ENCODE peak calls at places on chromosomes 4 and X, in ten cellular contexts. W, E, Q, X, Y, P, J, K, I and A are unnamed samples.

GRCh38 chrX:107857815-107858214 is 32.1 kb downstream of the MID2 start:
- DNase-seq in X (no peak), E (no peak), Q (no peak), P (no peak), W (no peak), I (no peak), Y (no peak), K (no peak), J (no peak), A (peak)

GRCh38 chrX:137684591-137684990 is 118.7 kb downstream of the ZIC3 start:
- DNase-seq in X (no peak), W (no peak), K (no peak), Q (no peak), E (no peak), J (no peak), Y (peak), P (no peak), I (no peak), A (no peak)

GRCh38 chrX:137926090-137926489 is 360.2 kb downstream of the ZIC3 start:
- DNase-seq in W (no peak), P (no peak), I (no peak), K (no peak), J (no peak), Y (peak), E (no peak), X (no peak), Q (no peak), A (peak)

GRCh38 chr4:119113033-119113655 is 22.5 kb upstream of the MYOZ2 start:
- DNase-seq in K (no peak), W (no peak), Y (peak), I (no peak), X (no peak), J (no peak), P (no peak), E (no peak), Q (no peak), A (peak)

GRCh38 chr4:43471950-43472349 is 579.4 kb downstream of the GRXCR1 start:
- DNase-seq in W (no peak), X (no peak), Q (no peak), J (no peak), P (no peak), I (no peak), E (no peak), Y (peak), K (no peak), A (no peak)

GRCh38 chrX:2388669-2389068 is 112.1 kb downstream of the DHRSX start:
- DNase-seq in Q (no peak), P (no peak), E (no peak), J (no peak), X (no peak), K (no peak), W (no peak), Y (no peak), I (no peak), A (no peak)

GRCh38 chr4:47238697-47239096 is 207.3 kb downstream of the GABRB1 start:
- DNase-seq in Q (no peak), P (no peak), J (no peak), K (no peak), I (no peak), X (no peak), Y (no peak), W (no peak), E (no peak), A (no peak)

GRCh38 chr4:167550021-167550420 is 315.7 kb upstream of the SPOCK3 start:
- DNase-seq in E (no peak), J (no peak), I (no peak), K (no peak), Q (no peak), X (no peak), Y (peak), P (no peak), W (no peak), A (no peak)

GRCh38 chr4:176044589-176044951 is 21.1 kb upstream of the WDR17 start:
- DNase-seq in Y (no peak), P (no peak), E (no peak), W (no peak), Q (peak), I (no peak), X (no peak), J (no peak), K (no peak), A (no peak)

GRCh38 chr4:100707786-100708185 is 190.0 kb upstream of the EMCN start:
- DNase-seq in K (no peak), E (no peak), Q (no peak), W (no peak), X (no peak), J (no peak), P (no peak), I (no peak), Y (peak), A (no peak)

GRCh38 chr4:179664628-179665027 is 2222.4 kb upstream of the AGA start:
- DNase-seq in I (no peak), Y (no peak), W (no peak), Q (peak), P (no peak), X (no peak), E (no peak), J (no peak), K (no peak), A (no peak)

GRCh38 chr4:77819409-77819835 is 254 bp upstream of the CNOT6L start:
- DNase-seq in I (no peak), E (no peak), Q (no peak), J (no peak), P (no peak), W (no peak), Y (no peak), K (no peak), X (no peak), A (no peak)

GRCh38 chr4:26127851-26128337 is 192.9 kb upstream of the RBPJ start:
- DNase-seq in P (no peak), Q (no peak), I (no peak), K (no peak), J (no peak), X (no peak), E (no peak), W (no peak), Y (no peak), A (no peak)

GRCh38 chr4:1873291-1873690 is 2.1 kb downstream of the NSD2 start:
- DNase-seq in K (no peak), I (no peak), W (no peak), Y (no peak), E (no peak), X (no peak), P (no peak), J (no peak), Q (no peak), A (no peak)

GRCh38 chr4:26356067-26356466 is 35.3 kb downstream of the RBPJ start:
- DNase-seq in Y (peak), P (no peak), I (no peak), E (no peak), W (no peak), X (no peak), J (no peak), Q (no peak), K (no peak), A (no peak)

GRCh38 chr4:71009796-71010588 is 16.5 kb downstream of the DCK start:
- DNase-seq in I (no peak), X (no peak), Y (peak), K (no peak), W (no peak), E (no peak), Q (no peak), P (no peak), J (no peak), A (peak)

GRCh38 chrX:112636288-112636687 is 43.5 kb downstream of the LHFPL1 start:
- DNase-seq in I (no peak), J (no peak), E (no peak), W (no peak), X (no peak), P (no peak), K (no peak), Q (no peak), Y (no peak), A (no peak)

GRCh38 chr4:18291313-18291712 is 269.8 kb upstream of the LCORL start:
- DNase-seq in X (no peak), I (no peak), Y (peak), K (no peak), E (no peak), J (no peak), Q (no peak), P (no peak), W (no peak), A (peak)

GRCh38 chrX:49919617-49920016 is 2.8 kb upstream of the CLCN5 start:
- DNase-seq in W (peak), Q (peak), I (peak), K (peak), P (peak), X (peak), J (peak), E (peak), Y (peak), A (no peak)

GRCh38 chr4:111016416-111016815 is 393.5 kb upstream of the PITX2 start:
- DNase-seq in W (no peak), E (no peak), P (no peak), I (no peak), K (no peak), Q (no peak), J (no peak), Y (no peak), X (no peak), A (no peak)

DNA sequence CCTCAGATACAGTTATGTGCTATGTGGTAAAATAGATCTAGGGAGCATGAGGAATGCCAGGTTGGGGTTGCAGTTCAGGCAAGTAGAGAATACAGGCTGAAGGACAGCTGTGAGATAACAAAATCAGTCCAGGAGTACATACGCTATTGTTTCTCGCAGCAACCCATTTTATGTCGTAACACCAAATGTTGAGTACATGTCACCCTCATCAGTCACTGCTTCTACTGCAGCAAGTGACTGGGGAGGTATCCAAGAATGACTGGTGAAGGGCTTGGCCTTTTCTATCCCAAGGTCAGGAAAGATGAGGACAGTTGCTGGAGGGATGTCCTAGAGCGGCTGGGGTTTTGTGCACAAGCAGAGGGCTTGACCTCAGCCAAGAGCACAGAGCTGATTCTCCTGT is 172.1 kb downstream of the CBR4 start:
- DNase-seq in E (no peak), W (no peak), X (no peak), I (no peak), K (no peak), P (no peak), J (no peak), Q (no peak), Y (no peak), A (no peak)
- H3K4me3 ChIP-seq in E (no peak), W (no peak), X (no peak), I (no peak), K (no peak), P (no peak), J (peak), Q (no peak), Y (no peak), A (no peak)

DNA sequence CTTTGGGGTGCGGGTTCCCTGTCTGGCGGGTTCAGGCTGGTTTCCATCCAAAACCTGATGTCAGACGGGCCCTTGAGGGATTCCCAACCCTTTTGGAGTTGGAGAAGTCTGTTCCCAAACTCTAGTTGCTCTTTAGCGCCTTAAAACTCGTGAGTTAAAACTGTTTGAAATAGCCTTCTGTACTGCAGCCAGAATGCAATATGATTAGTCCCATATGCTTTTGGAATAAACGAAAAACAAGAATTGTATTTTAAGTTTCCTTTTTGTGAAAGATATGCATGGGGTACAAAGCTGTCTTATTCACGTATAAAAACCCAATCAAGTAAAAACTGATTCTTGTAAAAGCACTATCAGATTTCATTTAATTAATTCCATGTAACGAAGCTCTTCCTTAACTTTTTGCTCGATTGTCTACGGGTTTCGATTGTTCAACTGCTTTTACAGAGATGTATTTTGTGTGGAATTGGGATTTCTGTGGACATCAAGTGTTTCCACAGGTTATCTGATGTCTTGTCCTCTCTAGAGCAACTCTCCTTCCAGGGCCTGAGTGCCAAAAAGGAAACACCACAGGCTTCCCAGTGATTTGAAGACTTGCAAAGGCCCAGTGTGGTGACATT is 49.5 kb downstream of the CLDN34 start:
- DNase-seq in I (no peak), P (no peak), Q (no peak), Y (no peak), E (no peak), J (no peak), K (no peak), W (no peak), X (no peak), A (no peak)
- H3K27ac ChIP-seq in I (peak), P (peak), Q (peak), Y (peak), E (peak), J (peak), K (no peak), W (no peak), X (peak), A (peak)

GRCh38 chr4:90126805-90127204 is 389 bp upstream of the CCSER1 start:
- DNase-seq in X (no peak), Q (no peak), I (no peak), W (no peak), J (no peak), K (no peak), P (no peak), E (no peak), Y (peak), A (no peak)
- H3K4me3 ChIP-seq in X (peak), Q (peak), I (peak), W (peak), J (peak), K (peak), P (peak), E (peak), Y (no peak), A (peak)

GRCh38 chrX:150566734-150567182 is 1.7 kb upstream of the MTM1 start:
- DNase-seq in I (no peak), W (no peak), P (no peak), K (no peak), X (no peak), J (no peak), Q (no peak), Y (peak), E (no peak), A (no peak)

GRCh38 chrX:150569155-150569477 is 695 bp downstream of the MTM1 start:
- DNase-seq in J (peak), I (no peak), E (no peak), Y (no peak), Q (peak), K (no peak), P (no peak), X (no peak), W (no peak), A (no peak)

GRCh38 chrX:150565551-150565950 is 2.9 kb upstream of the MTM1 start:
- DNase-seq in Y (peak), Q (no peak), W (no peak), E (no peak), K (no peak), P (no peak), J (no peak), X (no peak), I (no peak), A (no peak)

GRCh38 chrX:150568320-150569154 is at the start of gene MTM1:
- DNase-seq in Q (peak), K (peak), X (peak), I (peak), J (peak), W (peak), Y (peak), P (peak), E (peak), A (peak)

DNA sequence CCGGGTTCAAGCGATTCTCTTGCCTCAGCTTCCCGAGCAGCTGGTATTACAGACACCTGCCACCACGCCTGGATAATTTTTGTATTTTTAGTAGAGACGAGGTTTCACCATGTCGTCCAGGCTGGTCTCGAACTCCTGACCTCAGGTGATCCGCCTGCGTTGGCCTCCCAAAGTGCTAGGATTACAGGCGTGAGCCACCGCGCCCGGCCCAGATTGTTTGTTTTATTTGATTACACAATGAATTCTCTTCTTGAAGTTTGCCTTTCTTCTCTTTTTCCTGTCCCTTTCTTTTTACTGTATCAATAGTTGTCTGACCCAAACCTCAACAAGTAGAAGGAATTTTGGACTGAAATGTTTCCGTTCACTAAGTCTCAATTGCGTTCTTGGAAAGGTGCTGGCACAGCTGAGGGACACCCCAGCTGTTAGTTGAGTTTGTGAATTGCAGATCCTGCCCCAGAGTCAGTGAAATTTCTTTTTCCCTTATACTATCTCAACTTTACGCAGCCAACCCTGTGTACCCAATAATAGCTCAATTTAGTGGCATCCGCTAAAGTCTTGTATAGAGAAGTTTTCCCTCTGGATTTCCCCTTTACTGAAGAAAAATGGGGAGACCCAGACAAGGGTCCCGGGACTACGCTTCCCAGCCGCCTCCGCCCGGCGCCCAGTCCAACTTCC is 639 bp upstream of the MTM1 start:
- DNase-seq in P (no peak), K (no peak), Y (no peak), W (no peak), I (no peak), Q (no peak), J (no peak), X (no peak), E (no peak), A (no peak)
- H3K27ac ChIP-seq in P (no peak), K (no peak), Y (no peak), W (no peak), I (peak), Q (no peak), J (peak), X (peak), E (no peak), A (no peak)

GRCh38 chr4:675980-676870 is 1.9 kb downstream of the MYL5 start:
- DNase-seq in Y (no peak), E (no peak), I (no peak), X (no peak), Q (no peak), W (no peak), P (no peak), J (no peak), K (no peak), A (no peak)
- H3K4me3 ChIP-seq in Y (no peak), E (no peak), I (no peak), X (no peak), Q (no peak), W (no peak), P (no peak), J (no peak), K (no peak), A (no peak)

GRCh38 chrX:96386325-96386724 is 298.3 kb upstream of the DIAPH2 start:
- DNase-seq in K (no peak), Q (no peak), P (no peak), E (no peak), Y (no peak), W (no peak), I (no peak), J (no peak), X (no peak), A (no peak)

GRCh38 chrX:96387801-96388200 is 296.8 kb upstream of the DIAPH2 start:
- DNase-seq in Q (no peak), E (no peak), Y (no peak), J (no peak), X (no peak), P (no peak), W (no peak), K (no peak), I (no peak), A (no peak)

GRCh38 chrX:96386981-96387380 is 297.7 kb upstream of the DIAPH2 start:
- DNase-seq in Y (no peak), W (no peak), K (no peak), X (no peak), Q (no peak), I (no peak), P (no peak), J (no peak), E (no peak), A (no peak)

GRCh38 chrX:96394566-96394965 is 290.1 kb upstream of the DIAPH2 start:
- DNase-seq in P (no peak), Q (no peak), J (no peak), E (no peak), K (no peak), W (no peak), X (no peak), Y (peak), I (no peak), A (no peak)

GRCh38 chrX:96389314-96390048 is 295.2 kb upstream of the DIAPH2 start:
- DNase-seq in Y (no peak), P (no peak), J (no peak), I (no peak), E (no peak), X (no peak), K (no peak), Q (no peak), W (no peak), A (no peak)
- H3K27ac ChIP-seq in Y (no peak), P (no peak), J (no peak), I (no peak), E (no peak), X (no peak), K (no peak), Q (no peak), W (no peak), A (no peak)

GRCh38 chr4:145423017-145423708 is 58.5 kb upstream of the SMAD1 start:
- DNase-seq in Y (no peak), E (no peak), W (no peak), K (no peak), X (no peak), I (no peak), P (no peak), J (no peak), Q (no peak), A (no peak)

GRCh38 chr4:145418739-145419138 is 62.9 kb upstream of the SMAD1 start:
- DNase-seq in X (no peak), I (no peak), Q (no peak), K (no peak), J (no peak), E (no peak), W (no peak), Y (no peak), P (no peak), A (no peak)

GRCh38 chr4:145417348-145418130 is 64.1 kb upstream of the SMAD1 start:
- DNase-seq in P (no peak), X (no peak), K (no peak), Y (no peak), I (no peak), E (no peak), Q (no peak), J (no peak), W (no peak), A (no peak)

DNA sequence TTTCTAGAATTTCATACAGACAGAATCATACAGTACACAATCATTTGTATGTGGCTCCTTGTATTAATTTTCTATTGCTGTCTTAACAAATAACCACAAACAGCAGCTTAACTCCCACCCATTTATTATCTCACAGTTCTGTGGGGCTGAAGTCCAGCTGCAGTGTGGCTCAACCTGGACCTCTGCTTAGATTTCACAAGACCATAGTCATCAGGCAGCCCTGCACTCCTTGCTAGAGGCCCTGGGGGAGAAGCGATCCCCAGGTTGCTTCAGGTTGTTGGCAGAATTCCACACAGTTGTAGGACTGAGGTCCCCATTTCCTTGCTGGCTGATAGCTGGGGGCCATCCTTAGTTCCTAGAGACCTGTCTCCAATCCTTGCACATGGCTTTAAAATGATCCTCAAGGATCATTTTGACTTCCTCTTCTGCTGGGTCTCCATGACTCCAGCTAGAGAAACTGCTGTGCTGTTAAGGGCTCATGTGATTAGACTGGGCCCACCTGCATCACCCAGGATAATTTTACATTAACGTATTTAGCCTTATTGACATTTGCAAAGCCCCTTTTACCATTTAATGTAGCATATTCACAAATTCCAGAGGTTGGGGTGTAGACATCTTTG is 60.9 kb upstream of the SMAD1 start:
- DNase-seq in X (no peak), I (no peak), E (no peak), W (no peak), P (no peak), Q (no peak), J (no peak), Y (no peak), K (no peak), A (peak)
- H3K4me3 ChIP-seq in X (no peak), I (no peak), E (no peak), W (no peak), P (no peak), Q (no peak), J (no peak), Y (no peak), K (no peak), A (no peak)

GRCh38 chr4:103097112-103097511 is 2.5 kb downstream of the BDH2 start:
- DNase-seq in J (no peak), Q (no peak), K (no peak), P (no peak), X (no peak), Y (no peak), I (no peak), W (no peak), E (no peak), A (peak)
- H3K27ac ChIP-seq in J (no peak), Q (no peak), K (no peak), P (no peak), X (no peak), Y (no peak), I (no peak), W (no peak), E (no peak), A (no peak)